ENCODE peak calls at places on chromosome 19, in five cellular contexts. R, K, V, W and L are unnamed samples.

GRCh38 chr19:53196777-53197396 is 3.7 kb upstream of the ZNF665 start:
- DNase-seq in R (peak), K (peak), V (peak), W (peak), L (peak)

GRCh38 chr19:33953592-33953991 is 156.9 kb downstream of the KCTD15 start:
- DNase-seq in R (no peak), K (no peak), V (no peak), W (no peak), L (no peak)

GRCh38 chr19:15323496-15324235 is 8.7 kb downstream of the BRD4 start:
- DNase-seq in R (no peak), K (peak), V (no peak), W (peak), L (peak)

GRCh38 chr19:35379992-35380391 is 9.1 kb downstream of the GPR42 start:
- DNase-seq in R (no peak), K (no peak), V (no peak), W (no peak), L (no peak)

GRCh38 chr19:7326105-7326877 is 22.4 kb upstream of the ARHGEF18 start:
- DNase-seq in R (peak), K (peak), V (no peak), W (no peak), L (no peak)

GRCh38 chr19:38417544-38418506 is 8.2 kb downstream of the RASGRP4 start:
- DNase-seq in R (no peak), K (peak), V (no peak), W (no peak), L (peak)

GRCh38 chr19:8334458-8335342 is 8.4 kb downstream of the KANK3 start:
- DNase-seq in R (peak), K (peak), V (no peak), W (no peak), L (no peak)

GRCh38 chr19:29326351-29326750 is 113.4 kb upstream of the UQCRFS1 start:
- DNase-seq in R (no peak), K (no peak), V (no peak), W (no peak), L (no peak)

GRCh38 chr19:16834747-16835146 is 5.5 kb downstream of the SIN3B start:
- DNase-seq in R (no peak), K (no peak), V (no peak), W (no peak), L (no peak)

GRCh38 chr19:30073152-30074000 is 131.3 kb downstream of the URI1 start:
- DNase-seq in R (no peak), K (no peak), V (no peak), W (no peak), L (peak)

GRCh38 chr19:31530781-31531180 is 181.5 kb upstream of the TSHZ3 start:
- DNase-seq in R (no peak), K (no peak), V (no peak), W (no peak), L (no peak)

GRCh38 chr19:33726756-33727155 is 69.9 kb upstream of the KCTD15 start:
- DNase-seq in R (no peak), K (no peak), V (no peak), W (no peak), L (no peak)

DNA sequence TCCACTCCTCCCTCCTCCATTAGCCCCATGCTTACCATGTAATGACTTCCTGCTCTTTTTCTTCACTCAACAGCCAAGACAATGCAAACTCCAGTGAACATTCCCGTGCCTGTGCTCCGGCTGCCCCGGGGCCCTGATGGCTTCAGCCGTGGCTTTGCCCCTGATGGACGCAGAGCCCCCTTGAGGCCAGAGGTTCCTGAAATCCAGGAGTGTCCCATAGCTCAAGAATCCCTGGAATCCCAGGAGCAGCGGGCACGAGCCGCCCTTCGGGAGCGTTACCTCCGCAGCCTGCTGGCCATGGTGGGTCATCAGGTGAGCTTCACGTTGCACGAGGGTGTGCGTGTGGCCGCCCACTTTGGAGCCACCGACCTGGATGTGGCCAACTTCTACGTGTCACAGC is 2.9 kb upstream of the PPP1R37 start:
- DNase-seq in R (no peak), K (no peak), V (no peak), W (no peak), L (no peak)
- TF ChIP-seq CTCF in R (no peak), K (no peak), V (no peak), W (no peak), L (no peak)

GRCh38 chr19:56211718-56212117 is 9.6 kb downstream of the ZSCAN5C start:
- DNase-seq in R (no peak), K (no peak), V (no peak), W (no peak), L (no peak)
- TF ChIP-seq CTCF in R (no peak), K (no peak), V (no peak), W (no peak), L (no peak)

GRCh38 chr19:5713228-5713627 is 6.7 kb downstream of the LONP1 start:
- DNase-seq in R (no peak), K (no peak), V (no peak), W (no peak), L (no peak)
- TF ChIP-seq CTCF in R (no peak), K (no peak), V (no peak), W (no peak), L (no peak)

GRCh38 chr19:18282021-18282787 is 782 bp upstream of the JUND start:
- DNase-seq in R (no peak), K (no peak), V (no peak), W (peak), L (no peak)
- TF ChIP-seq CTCF in R (peak), K (no peak), V (peak), W (no peak), L (no peak)

GRCh38 chr19:9914315-9915207 is 21.8 kb downstream of the OLFM2 start:
- DNase-seq in R (peak), K (peak), V (no peak), W (peak), L (peak)

GRCh38 chr19:9912551-9913236 is 23.6 kb downstream of the OLFM2 start:
- DNase-seq in R (no peak), K (no peak), V (no peak), W (no peak), L (no peak)

GRCh38 chr19:9911524-9911923 is 24.8 kb downstream of the OLFM2 start:
- DNase-seq in R (no peak), K (no peak), V (no peak), W (no peak), L (no peak)

GRCh38 chr19:9914001-9914314 is 22.4 kb downstream of the OLFM2 start:
- DNase-seq in R (no peak), K (no peak), V (no peak), W (no peak), L (no peak)

DNA sequence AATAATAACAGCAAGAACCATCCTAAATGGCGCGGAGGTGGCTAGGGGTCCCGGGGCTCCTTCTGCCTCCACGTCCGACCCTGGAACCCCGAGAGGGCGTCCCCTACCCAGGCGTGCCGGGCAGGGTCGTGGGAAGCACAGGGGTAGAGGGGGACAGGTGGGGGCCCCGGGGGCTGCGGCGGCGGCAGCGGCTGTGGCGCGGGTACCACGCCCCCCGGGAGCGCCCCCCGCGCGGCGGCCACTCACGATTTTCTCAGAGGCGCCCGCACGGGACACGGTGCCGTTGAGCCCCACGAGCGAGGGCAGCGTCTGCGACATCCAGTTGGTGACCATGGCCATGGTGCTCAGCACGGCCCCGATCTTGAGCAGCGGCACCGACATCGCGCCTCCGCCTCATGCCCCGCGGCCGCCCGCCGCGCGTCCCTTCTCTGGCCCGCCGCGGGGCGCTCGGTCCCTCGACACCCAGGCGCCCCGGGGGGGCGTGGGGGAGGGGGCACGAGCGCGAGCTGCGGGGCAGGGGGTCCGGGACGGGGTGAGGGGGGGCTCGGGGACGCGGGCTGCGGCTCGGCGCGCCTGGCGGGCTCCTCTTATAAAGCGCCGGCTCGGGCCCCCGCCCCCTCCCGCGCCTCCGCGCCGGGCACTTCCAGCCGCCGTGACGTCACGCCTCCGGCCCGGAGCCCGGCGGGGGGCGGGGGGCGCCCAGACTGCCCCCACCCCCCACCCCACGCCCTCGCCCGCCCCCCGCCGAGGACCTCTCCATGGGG is 22.9 kb downstream of the OLFM2 start:
- DNase-seq in R (peak), K (peak), V (no peak), W (no peak), L (no peak)
- TF ChIP-seq CTCF in R (no peak), K (no peak), V (no peak), W (no peak), L (no peak)

GRCh38 chr19:51901860-51902259 is 3.0 kb downstream of the ZNF649 start:
- DNase-seq in R (no peak), K (no peak), V (no peak), W (no peak), L (no peak)

GRCh38 chr19:51903192-51903591 is 1.6 kb downstream of the ZNF649 start:
- DNase-seq in R (no peak), K (no peak), V (no peak), W (no peak), L (no peak)

DNA sequence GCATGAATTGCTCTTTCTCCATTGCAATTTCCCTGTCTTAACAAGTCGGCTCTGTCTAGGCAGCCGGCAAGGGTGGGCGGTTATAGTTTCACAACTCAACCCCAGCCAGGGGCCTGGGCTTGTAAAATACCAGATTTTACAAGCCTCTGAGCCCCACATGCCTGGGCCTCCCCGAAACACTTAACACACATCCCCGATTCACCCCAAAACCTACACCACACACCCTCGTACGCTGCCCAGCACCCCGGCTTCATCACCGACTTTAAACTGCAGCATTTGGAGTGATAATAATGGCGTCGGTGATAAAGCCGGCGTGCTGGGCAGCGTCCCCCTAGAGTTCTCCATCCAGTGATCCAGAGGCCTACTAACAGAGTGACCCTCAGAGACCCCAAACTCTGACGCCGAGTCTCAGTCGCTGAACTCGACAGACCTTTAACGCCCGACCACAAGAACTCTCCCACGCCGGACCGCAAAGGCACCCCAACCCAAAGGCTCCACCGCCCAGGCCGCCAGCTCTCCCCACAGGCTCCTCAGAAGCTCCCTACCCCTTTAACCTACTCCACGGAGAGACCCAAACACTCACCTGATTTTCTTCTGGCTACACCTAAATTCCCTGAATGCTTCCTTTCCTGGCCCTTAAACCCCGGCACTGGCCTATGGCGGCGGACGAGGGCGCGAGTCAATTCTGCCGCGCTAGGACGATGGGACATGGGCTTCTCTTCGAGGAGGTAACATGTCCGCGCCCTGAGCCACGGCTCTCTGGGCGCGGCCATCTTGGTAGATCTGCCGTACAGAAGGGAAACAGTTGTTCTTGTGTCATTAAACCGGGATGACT is at the start of gene ZNF649:
- DNase-seq in R (peak), K (peak), V (peak), W (peak), L (peak)
- TF ChIP-seq CTCF in R (no peak), K (peak), V (no peak), W (no peak), L (no peak)

DNA sequence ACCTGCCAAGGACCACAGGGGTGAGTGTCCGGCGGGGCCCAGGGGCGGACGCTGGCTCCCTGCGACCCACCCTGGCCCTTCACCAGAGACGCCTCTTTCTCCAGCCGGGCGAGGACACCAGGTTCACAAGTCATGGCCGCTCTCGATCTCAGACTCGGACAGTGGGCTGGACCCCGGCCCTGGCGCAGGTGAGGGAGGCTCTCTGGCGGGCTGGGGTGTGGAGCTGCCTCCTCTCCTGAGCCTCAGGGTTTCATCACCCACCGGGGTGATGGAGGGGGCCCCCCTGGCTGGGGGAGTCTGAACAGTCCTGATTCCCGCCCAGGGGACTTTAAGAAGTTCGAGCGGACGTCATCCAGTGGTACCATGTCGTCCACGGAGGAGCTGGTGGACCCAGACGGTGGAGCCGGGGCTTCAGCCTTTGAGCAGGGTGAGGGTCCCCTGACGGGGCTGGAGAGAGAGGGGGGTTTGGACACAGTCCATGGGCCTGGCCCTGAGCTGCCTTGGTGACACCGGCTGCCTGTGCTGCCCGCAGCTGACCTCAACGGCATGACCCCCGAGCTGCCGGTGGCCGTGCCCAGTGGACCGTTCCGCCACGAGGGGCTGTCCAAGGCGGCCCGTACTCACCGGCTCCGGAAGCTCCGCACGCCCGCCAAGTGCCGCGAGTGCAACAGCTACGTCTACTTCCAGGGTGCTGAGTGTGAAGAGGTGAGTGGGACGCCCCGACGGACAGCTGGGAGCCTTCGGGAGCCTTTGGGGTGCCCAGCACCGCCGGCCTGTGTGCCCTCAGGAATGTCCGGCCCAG is 13.6 kb downstream of the ARHGAP45 start:
- DNase-seq in R (no peak), K (no peak), V (no peak), W (no peak), L (no peak)
- TF ChIP-seq CTCF in R (no peak), K (no peak), V (no peak), W (no peak), L (no peak)

DNA sequence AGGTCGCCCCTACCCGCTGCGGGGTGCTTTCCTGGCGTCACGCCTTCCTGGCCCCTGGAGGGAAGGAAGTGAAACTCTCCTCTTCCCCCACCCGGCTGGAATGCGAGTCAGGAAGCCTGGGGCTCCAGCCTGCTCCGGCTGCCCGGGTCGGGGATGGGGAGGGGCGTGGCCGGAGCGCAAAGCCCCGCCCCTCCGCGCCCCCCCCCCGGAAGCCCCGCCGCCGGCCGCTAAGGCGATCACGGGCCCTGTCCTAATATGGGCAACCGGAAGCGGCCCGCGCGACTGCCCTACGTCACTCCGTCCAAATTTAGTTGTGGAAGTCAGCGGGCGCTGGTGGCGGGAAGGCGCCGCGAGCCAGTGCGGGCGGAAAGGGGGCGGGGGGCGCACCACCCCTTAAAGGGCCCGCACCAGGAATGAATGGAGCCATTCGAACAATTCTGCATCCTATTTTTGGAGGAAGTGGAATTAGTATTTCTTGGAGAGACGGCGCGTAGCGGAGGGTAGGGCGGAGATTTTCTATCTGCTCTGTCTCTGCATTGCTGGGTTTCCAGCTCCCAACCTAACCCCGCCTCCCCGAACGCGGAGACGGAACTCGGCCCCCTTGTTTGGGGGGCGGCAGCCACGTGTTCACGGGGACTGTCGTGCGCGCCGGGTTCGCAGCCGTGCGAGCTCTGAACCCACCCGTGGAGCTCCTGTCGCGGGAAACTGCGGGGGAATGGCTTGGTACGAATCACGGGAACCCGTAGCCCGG is 1.6 kb downstream of the IER2 start:
- DNase-seq in R (peak), K (peak), V (peak), W (peak), L (peak)
- TF ChIP-seq CTCF in R (peak), K (peak), V (no peak), W (peak), L (no peak)

GRCh38 chr19:48724796-48725753 is 5.5 kb upstream of the MAMSTR start:
- DNase-seq in R (no peak), K (peak), V (no peak), W (peak), L (no peak)

GRCh38 chr19:48734625-48735024 is 5.8 kb downstream of the RASIP1 start:
- DNase-seq in R (no peak), K (no peak), V (no peak), W (no peak), L (no peak)

GRCh38 chr19:48726573-48726972 is 7.0 kb upstream of the MAMSTR start:
- DNase-seq in R (no peak), K (no peak), V (no peak), W (no peak), L (no peak)

GRCh38 chr19:48731452-48731851 is 9.0 kb downstream of the RASIP1 start:
- DNase-seq in R (no peak), K (no peak), V (no peak), W (no peak), L (no peak)

GRCh38 chr19:48728882-48729645 is 9.5 kb upstream of the MAMSTR start:
- DNase-seq in R (no peak), K (no peak), V (no peak), W (peak), L (no peak)
- TF ChIP-seq CTCF in R (no peak), K (no peak), V (no peak), W (no peak), L (no peak)